ENCODE peak calls at places on chromosome 5, in seven cellular contexts. G, T, W, R, U, D and N are unnamed samples.

GRCh38 chr5:31531888-31532710 is at the start of the genes C5orf22 and DROSHA:
- DNase-seq in U (peak), W (peak), G (peak), T (peak), R (peak), D (peak), N (peak)

GRCh38 chr5:42825422-42826148 is 13.9 kb upstream of the SELENOP start:
- DNase-seq in R (no peak), T (no peak), W (no peak), D (no peak), G (no peak), U (no peak), N (no peak)

GRCh38 chr5:16889203-16889971 is 46.7 kb downstream of the MYO10 start:
- DNase-seq in W (no peak), U (peak), R (no peak), D (no peak), G (no peak), T (peak), N (peak)

GRCh38 chr5:12675956-12676355 is 771.7 kb upstream of the CTNND2 start:
- DNase-seq in T (no peak), R (no peak), U (no peak), W (no peak), G (no peak), D (no peak), N (no peak)

GRCh38 chr5:42013561-42013960 is 88.5 kb downstream of the FBXO4 start:
- DNase-seq in W (no peak), R (no peak), T (no peak), U (no peak), D (no peak), G (no peak), N (no peak)

GRCh38 chr5:36651775-36652685 is 45.6 kb downstream of the SLC1A3 start:
- DNase-seq in T (no peak), U (no peak), W (no peak), D (no peak), G (no peak), R (no peak), N (no peak)

GRCh38 chr5:142618125-142618524 is 67.8 kb downstream of the FGF1 start:
- DNase-seq in R (no peak), D (no peak), U (no peak), T (peak), G (no peak), W (no peak), N (peak)

GRCh38 chr5:151553130-151553670 is 37.9 kb downstream of the FAT2 start:
- DNase-seq in G (no peak), R (no peak), D (no peak), U (no peak), T (no peak), W (no peak), N (no peak)

DNA sequence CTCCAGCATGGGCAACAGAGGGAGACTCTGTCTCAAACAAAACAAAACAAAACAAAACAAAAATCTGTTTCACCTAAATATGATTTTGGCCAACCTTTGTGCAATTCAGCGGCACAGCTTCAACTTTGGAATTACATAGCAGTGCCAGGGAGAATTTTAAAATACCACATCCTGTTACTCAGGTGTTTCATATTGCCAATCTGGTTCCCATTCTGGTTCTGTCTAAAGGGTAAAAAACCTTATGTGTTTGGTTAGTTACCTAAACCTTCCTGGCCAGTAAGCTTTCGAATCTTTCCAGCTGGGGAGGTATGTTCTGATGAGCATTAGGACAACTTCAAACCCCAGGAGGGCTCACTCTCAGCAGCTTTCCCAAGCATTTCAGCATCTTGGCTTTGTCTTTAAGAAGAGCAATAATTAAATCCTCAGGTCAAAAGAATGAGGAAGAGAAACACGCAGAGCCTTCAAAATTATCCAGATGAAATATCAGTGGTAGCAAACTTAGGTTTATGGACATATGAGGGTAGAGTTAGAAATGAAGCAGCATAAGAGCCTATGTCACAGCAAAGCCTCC is 2.7 kb downstream of the DAB2 start:
- DNase-seq in G (no peak), D (no peak), W (no peak), T (no peak), R (no peak), U (no peak), N (no peak)
- H3K27ac ChIP-seq in G (no peak), D (peak), W (peak), T (no peak), R (no peak), U (no peak), N (no peak)

DNA sequence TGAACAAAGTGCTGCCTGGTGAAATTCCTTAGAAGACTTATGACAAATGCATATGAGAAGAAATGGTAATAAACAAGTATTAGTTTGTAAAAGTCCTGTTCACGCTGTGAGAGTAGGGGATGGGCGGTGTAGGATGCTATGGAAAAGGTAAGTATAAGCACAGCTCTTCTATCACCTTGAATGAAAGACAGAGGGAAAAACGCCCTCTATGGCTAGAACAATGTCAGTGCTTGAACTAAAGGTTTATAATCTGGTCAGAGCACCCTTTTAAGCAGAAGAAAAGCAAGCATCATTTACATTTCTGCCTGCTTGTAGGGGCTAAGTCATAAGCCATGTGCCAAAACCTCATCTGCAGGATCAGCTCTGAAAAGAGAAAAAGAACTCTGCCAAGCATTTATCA is 115.2 kb downstream of the LHFPL2 start:
- DNase-seq in R (no peak), T (no peak), W (no peak), D (no peak), G (no peak), U (no peak), N (peak)
- H3K27ac ChIP-seq in R (no peak), T (no peak), W (peak), D (peak), G (no peak), U (no peak), N (no peak)

GRCh38 chr5:172873513-172873912 is 39.5 kb downstream of the ERGIC1 start:
- DNase-seq in G (no peak), W (no peak), D (no peak), U (no peak), R (no peak), T (no peak), N (no peak)

GRCh38 chr5:172874647-172875371 is 40.8 kb downstream of the ERGIC1 start:
- DNase-seq in T (no peak), U (no peak), D (no peak), R (no peak), G (no peak), W (no peak), N (no peak)

GRCh38 chr5:172872997-172873491 is 39.0 kb downstream of the ERGIC1 start:
- DNase-seq in T (no peak), W (peak), U (no peak), R (no peak), D (no peak), G (no peak), N (no peak)

GRCh38 chr5:172877496-172878260 is 43.6 kb downstream of the ERGIC1 start:
- DNase-seq in T (no peak), U (no peak), R (no peak), W (no peak), G (no peak), D (no peak), N (no peak)

GRCh38 chr5:172875372-172876279 is 41.6 kb downstream of the ERGIC1 start:
- DNase-seq in T (no peak), R (no peak), D (no peak), G (no peak), W (no peak), U (no peak), N (no peak)
- H3K27ac ChIP-seq in T (no peak), R (no peak), D (peak), G (no peak), W (peak), U (no peak), N (no peak)

GRCh38 chr5:149130932-149131273 is 10.4 kb upstream of the ABLIM3 start:
- DNase-seq in G (no peak), U (no peak), T (no peak), W (no peak), D (no peak), R (no peak), N (no peak)
- H3K27ac ChIP-seq in G (no peak), U (no peak), T (no peak), W (no peak), D (no peak), R (no peak), N (no peak)

GRCh38 chr5:159901308-159901707 is 15.0 kb upstream of the ADRA1B start:
- DNase-seq in U (no peak), T (no peak), D (no peak), G (no peak), R (no peak), W (no peak), N (no peak)

GRCh38 chr5:159902444-159903121 is 13.7 kb upstream of the ADRA1B start:
- DNase-seq in D (no peak), G (no peak), W (no peak), T (no peak), U (no peak), R (no peak), N (no peak)

GRCh38 chr5:159904874-159905273 is 11.4 kb upstream of the ADRA1B start:
- DNase-seq in U (no peak), D (no peak), W (no peak), R (no peak), G (no peak), T (no peak), N (no peak)

GRCh38 chr5:159901772-159902171 is 14.5 kb upstream of the ADRA1B start:
- DNase-seq in T (no peak), R (no peak), D (no peak), U (no peak), W (no peak), G (no peak), N (no peak)

GRCh38 chr5:159903134-159903533 is 13.1 kb upstream of the ADRA1B start:
- DNase-seq in T (no peak), G (no peak), D (no peak), W (no peak), U (no peak), R (no peak), N (no peak)
- H3K27ac ChIP-seq in T (no peak), G (no peak), D (no peak), W (no peak), U (no peak), R (no peak), N (no peak)